ENCODE peak calls at places on chromosomes 3 and 15, in four cellular contexts. One of them, this sample, is unnamed.

GRCh38 chr15:86082619-86083377 is 3.1 kb downstream of the AGBL1 start:
- DNase-seq in stromal cell of bone marrow: no peak
- DNase-seq in globus pallidus: peak
- DNase-seq in activated CD4-positive, alpha-beta T cell treated with anti-CD3 and anti-CD28 coated beads, Interleukin-2, amount 50 U/mL, for 48 hours: peak
- DNase-seq in this sample: no peak

GRCh38 chr3:55620361-55621025 is 133.4 kb upstream of the WNT5A start:
- DNase-seq in stromal cell of bone marrow: no peak
- DNase-seq in globus pallidus: peak
- DNase-seq in activated CD4-positive, alpha-beta T cell treated with anti-CD3 and anti-CD28 coated beads, Interleukin-2, amount 50 U/mL, for 48 hours: no peak
- DNase-seq in this sample: no peak

GRCh38 chr3:62143843-62144450 is 229.4 kb downstream of the FEZF2 start:
- DNase-seq in stromal cell of bone marrow: no peak
- DNase-seq in globus pallidus: no peak
- DNase-seq in activated CD4-positive, alpha-beta T cell treated with anti-CD3 and anti-CD28 coated beads, Interleukin-2, amount 50 U/mL, for 48 hours: no peak
- DNase-seq in this sample: no peak

GRCh38 chr3:191328963-191329653 is at the start of gene CCDC50:
- DNase-seq in stromal cell of bone marrow: no peak
- DNase-seq in globus pallidus: peak
- DNase-seq in activated CD4-positive, alpha-beta T cell treated with anti-CD3 and anti-CD28 coated beads, Interleukin-2, amount 50 U/mL, for 48 hours: peak
- DNase-seq in this sample: peak

GRCh38 chr3:137695351-137695750 is 68.8 kb upstream of the SOX14 start:
- DNase-seq in stromal cell of bone marrow: no peak
- DNase-seq in globus pallidus: no peak
- DNase-seq in activated CD4-positive, alpha-beta T cell treated with anti-CD3 and anti-CD28 coated beads, Interleukin-2, amount 50 U/mL, for 48 hours: no peak
- DNase-seq in this sample: no peak

GRCh38 chr3:38117163-38117716 is 19.7 kb downstream of the ACAA1 start:
- DNase-seq in stromal cell of bone marrow: no peak
- DNase-seq in globus pallidus: no peak
- DNase-seq in activated CD4-positive, alpha-beta T cell treated with anti-CD3 and anti-CD28 coated beads, Interleukin-2, amount 50 U/mL, for 48 hours: no peak
- DNase-seq in this sample: no peak

GRCh38 chr3:171790898-171791694 is 19.2 kb downstream of the PLD1 start:
- DNase-seq in stromal cell of bone marrow: peak
- DNase-seq in globus pallidus: no peak
- DNase-seq in activated CD4-positive, alpha-beta T cell treated with anti-CD3 and anti-CD28 coated beads, Interleukin-2, amount 50 U/mL, for 48 hours: no peak
- DNase-seq in this sample: no peak

GRCh38 chr3:40995271-40995670 is 204.0 kb upstream of the CTNNB1 start:
- DNase-seq in stromal cell of bone marrow: no peak
- DNase-seq in globus pallidus: no peak
- DNase-seq in activated CD4-positive, alpha-beta T cell treated with anti-CD3 and anti-CD28 coated beads, Interleukin-2, amount 50 U/mL, for 48 hours: no peak
- DNase-seq in this sample: no peak

GRCh38 chr3:196619213-196619612 is 20.3 kb upstream of the NRROS start:
- DNase-seq in stromal cell of bone marrow: no peak
- DNase-seq in globus pallidus: no peak
- DNase-seq in activated CD4-positive, alpha-beta T cell treated with anti-CD3 and anti-CD28 coated beads, Interleukin-2, amount 50 U/mL, for 48 hours: no peak
- DNase-seq in this sample: no peak

GRCh38 chr3:64802460-64802859 is 114.7 kb upstream of the ADAMTS9 start:
- DNase-seq in stromal cell of bone marrow: no peak
- DNase-seq in globus pallidus: no peak
- DNase-seq in activated CD4-positive, alpha-beta T cell treated with anti-CD3 and anti-CD28 coated beads, Interleukin-2, amount 50 U/mL, for 48 hours: no peak
- DNase-seq in this sample: no peak

GRCh38 chr3:142007710-142008399 is 131.4 kb downstream of the ATP1B3 start:
- DNase-seq in stromal cell of bone marrow: no peak
- DNase-seq in globus pallidus: no peak
- DNase-seq in activated CD4-positive, alpha-beta T cell treated with anti-CD3 and anti-CD28 coated beads, Interleukin-2, amount 50 U/mL, for 48 hours: no peak
- DNase-seq in this sample: no peak

GRCh38 chr3:53154731-53155320 is 6.2 kb upstream of the PRKCD start:
- DNase-seq in stromal cell of bone marrow: no peak
- DNase-seq in globus pallidus: no peak
- DNase-seq in activated CD4-positive, alpha-beta T cell treated with anti-CD3 and anti-CD28 coated beads, Interleukin-2, amount 50 U/mL, for 48 hours: no peak
- DNase-seq in this sample: no peak

GRCh38 chr3:34275811-34276210 is 477.4 kb downstream of the PDCD6IP start:
- DNase-seq in stromal cell of bone marrow: no peak
- DNase-seq in globus pallidus: no peak
- DNase-seq in activated CD4-positive, alpha-beta T cell treated with anti-CD3 and anti-CD28 coated beads, Interleukin-2, amount 50 U/mL, for 48 hours: no peak
- DNase-seq in this sample: no peak

GRCh38 chr3:158168996-158169573 is 59.2 kb downstream of the RSRC1 start:
- DNase-seq in stromal cell of bone marrow: no peak
- DNase-seq in globus pallidus: no peak
- DNase-seq in activated CD4-positive, alpha-beta T cell treated with anti-CD3 and anti-CD28 coated beads, Interleukin-2, amount 50 U/mL, for 48 hours: no peak
- DNase-seq in this sample: no peak

GRCh38 chr15:33218071-33218491 is 23.6 kb upstream of the FMN1 start:
- DNase-seq in stromal cell of bone marrow: no peak
- DNase-seq in globus pallidus: no peak
- DNase-seq in activated CD4-positive, alpha-beta T cell treated with anti-CD3 and anti-CD28 coated beads, Interleukin-2, amount 50 U/mL, for 48 hours: no peak
- DNase-seq in this sample: no peak

This sample was measured in stimulated activated naive CD8-positive, alpha-beta T cell treated with anti-CD3 and anti-CD28 coated beads, Interleukin-15, amount 100 ng/mL, for 72 hours.